ENCODE peak calls at places on chromosome 22, in four cellular contexts. Y is stimulated activated CD4-positive, alpha-beta T cell treated with anti-CD3 and anti-CD28 coated beads, Interleukin-2, amount 100 ng/mL, for 48 hours; E is NCI-H2081; M is RWPE1. Q is an unnamed sample.

GRCh38 chr22:24883426-24883825 is 63.1 kb downstream of the LHFPL7 start:
- DNase-seq in Y (no peak), E (no peak), M (no peak), Q (peak; percentile 68)

GRCh38 chr22:47421846-47422245 is 659.4 kb downstream of the TBC1D22A start:
- DNase-seq in Y (no peak), E (no peak), M (no peak), Q (no peak)

GRCh38 chr22:25081409-25081824 is 118.2 kb upstream of the CRYBB3 start:
- DNase-seq in Y (no peak), E (peak; percentile 26), M (peak; percentile 20), Q (peak; percentile 17)

GRCh38 chr22:40665312-40665711 is 14.0 kb upstream of the MCHR1 start:
- DNase-seq in Y (no peak), E (no peak), M (no peak), Q (no peak)

GRCh38 chr22:38707346-38707745 is 1.6 kb downstream of the GTPBP1 start:
- DNase-seq in Y (no peak), E (no peak), M (peak; percentile 73), Q (peak; percentile 66)

GRCh38 chr22:40729284-40729683 is 50.0 kb downstream of the MCHR1 start:
- DNase-seq in Y (no peak), E (no peak), M (no peak), Q (no peak)

GRCh38 chr22:36406139-36406538 is 18.4 kb upstream of the MYH9 start:
- DNase-seq in Y (no peak), E (no peak), M (no peak), Q (no peak)

GRCh38 chr22:27193215-27193614 is 535.8 kb downstream of the MIAT start:
- DNase-seq in Y (no peak), E (no peak), M (no peak), Q (no peak)

GRCh38 chr22:24137595-24137994 is 43.7 kb upstream of the SUSD2 start:
- DNase-seq in Y (no peak), E (no peak), M (no peak), Q (no peak)

Q was measured in HL-60.